ENCODE peak calls at places on chromosomes 1 and 21, in five cellular contexts. R, V, O, U and X are unnamed samples.

GRCh38 chr1:78440381-78440793 is 50.4 kb upstream of the PTGFR start:
- DNase-seq in R (no peak), V (no peak), O (no peak), U (peak), X (no peak)

GRCh38 chr1:203661572-203661971 is 34.9 kb downstream of the ATP2B4 start:
- DNase-seq in R (no peak), V (no peak), O (no peak), U (no peak), X (no peak)

GRCh38 chr1:245380790-245381535 is 226.2 kb downstream of the KIF26B start:
- DNase-seq in R (no peak), V (no peak), O (no peak), U (no peak), X (no peak)

GRCh38 chr1:163959622-163960021 is 599.4 kb upstream of the PBX1 start:
- DNase-seq in R (no peak), V (no peak), O (no peak), U (no peak), X (no peak)

GRCh38 chr1:8985915-8986813 is 40.1 kb downstream of the SLC2A7 start:
- DNase-seq in R (peak), V (peak), O (no peak), U (peak), X (peak)

GRCh38 chr21:46149205-46149901 is 6.0 kb downstream of the FTCD start:
- DNase-seq in R (no peak), V (no peak), O (no peak), U (no peak), X (peak)

GRCh38 chr1:50970927-50971582 is 1.0 kb downstream of the CDKN2C start:
- DNase-seq in R (no peak), V (no peak), O (no peak), U (no peak), X (no peak)

GRCh38 chr1:167090289-167090942 is at the start of gene GPA33:
- DNase-seq in R (no peak), V (no peak), O (no peak), U (no peak), X (no peak)

DNA sequence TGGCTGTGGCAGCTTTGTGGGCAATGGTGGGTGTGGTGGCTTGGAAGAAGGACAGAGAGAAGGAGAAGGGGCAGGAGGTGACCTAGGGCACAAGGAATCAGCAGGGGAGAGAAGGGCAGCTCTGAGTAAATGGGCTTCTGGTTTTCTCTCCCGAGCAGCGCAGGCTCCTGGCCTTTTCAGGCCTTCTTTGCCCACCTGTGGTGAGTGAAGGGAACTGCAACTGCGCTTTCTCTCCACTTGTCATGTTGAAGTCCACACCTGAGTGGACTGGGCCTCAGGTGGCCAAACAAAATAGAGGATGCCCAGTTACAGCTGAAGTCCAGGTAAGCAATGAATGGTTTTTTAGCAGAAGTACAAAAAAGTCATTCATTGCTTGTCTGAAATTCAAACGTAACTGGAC is 29.4 kb upstream of the KCNA10 start:
- DNase-seq in R (peak), V (no peak), O (no peak), U (no peak), X (no peak)
- TF ChIP-seq CTCF in R (peak), V (peak), O (peak), U (peak), X (peak)

GRCh38 chr1:190416239-190416638 is 61.4 kb downstream of the BRINP3 start:
- DNase-seq in R (peak), V (no peak), O (no peak), U (no peak), X (no peak)
- TF ChIP-seq CTCF in R (no peak), V (peak), O (peak), U (no peak), X (peak)

GRCh38 chr1:152495066-152495675 is 15.4 kb upstream of the LCE5A start:
- DNase-seq in R (peak), V (no peak), O (no peak), U (no peak), X (no peak)
- TF ChIP-seq CTCF in R (no peak), V (peak), O (no peak), U (peak), X (no peak)

DNA sequence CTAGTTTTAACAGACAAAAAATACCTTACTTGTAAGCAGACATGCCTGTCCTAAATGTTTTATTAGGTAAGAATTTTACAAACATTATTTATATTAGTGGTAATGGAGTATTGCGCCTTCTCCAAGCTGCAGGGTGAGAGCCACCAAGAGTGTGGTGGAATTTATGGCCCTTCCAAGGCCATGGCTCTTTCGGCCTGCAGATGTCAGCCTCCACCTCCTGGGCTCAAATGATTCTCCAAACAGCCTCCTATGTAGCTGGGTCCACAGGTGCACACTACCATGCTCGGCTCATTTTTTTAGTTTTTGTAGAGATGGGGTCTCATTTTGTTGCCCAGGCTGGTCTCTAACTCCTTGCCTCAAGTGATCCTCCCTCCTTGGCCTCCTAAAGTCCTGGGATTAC is 56.3 kb downstream of the ITGB3BP start:
- DNase-seq in R (peak), V (no peak), O (no peak), U (no peak), X (no peak)
- TF ChIP-seq CTCF in R (no peak), V (no peak), O (no peak), U (no peak), X (no peak)

GRCh38 chr1:116224111-116224510 is 112.9 kb downstream of the MAB21L3 start:
- DNase-seq in R (no peak), V (no peak), O (no peak), U (no peak), X (no peak)

GRCh38 chr1:116224561-116224960 is 113.4 kb downstream of the MAB21L3 start:
- DNase-seq in R (no peak), V (no peak), O (no peak), U (no peak), X (no peak)

GRCh38 chr1:116219651-116220434 is 108.6 kb downstream of the MAB21L3 start:
- DNase-seq in R (no peak), V (no peak), O (no peak), U (no peak), X (no peak)

GRCh38 chr1:116218922-116219321 is 107.7 kb downstream of the MAB21L3 start:
- DNase-seq in R (peak), V (no peak), O (no peak), U (no peak), X (no peak)
- TF ChIP-seq CTCF in R (no peak), V (no peak), O (no peak), U (no peak), X (no peak)

GRCh38 chr21:29376556-29376955 is 77.8 kb downstream of the BACH1 start:
- DNase-seq in R (peak), V (peak), O (no peak), U (no peak), X (no peak)
- TF ChIP-seq CTCF in R (peak), V (peak), O (peak), U (peak), X (peak)